ENCODE peak calls at places on chromosomes 2 and 18, in eight cellular contexts. One of them, this sample, is unnamed. For H3K27me3 and H3K4me1, the result is how much of the 10 kb centered on the place peaks cover.

GRCh38 chr2:124045906-124046305 is 20.8 kb downstream of the CNTNAP5 start:
- DNase-seq in neuronal stem cell: no peak
- DNase-seq in neural progenitor cell: no peak
- DNase-seq in GM23248: no peak
- DNase-seq in H9: no peak
- DNase-seq in prostate gland: no peak
- DNase-seq in astrocyte: no peak
- DNase-seq in upper lobe of right lung: no peak
- DNase-seq in this sample: no peak

GRCh38 chr2:60838481-60838880 is 42.9 kb upstream of the REL start:
- DNase-seq in neuronal stem cell: no peak
- DNase-seq in neural progenitor cell: no peak
- DNase-seq in GM23248: no peak
- DNase-seq in H9: no peak
- DNase-seq in prostate gland: no peak
- DNase-seq in astrocyte: no peak
- DNase-seq in upper lobe of right lung: no peak
- DNase-seq in this sample: no peak

GRCh38 chr2:188295067-188295685 is 3.5 kb downstream of the GULP1 start:
- DNase-seq in neuronal stem cell: no peak
- DNase-seq in neural progenitor cell: no peak
- DNase-seq in GM23248: no peak
- DNase-seq in H9: no peak
- DNase-seq in prostate gland: no peak
- DNase-seq in astrocyte: peak
- DNase-seq in upper lobe of right lung: no peak
- DNase-seq in this sample: no peak

GRCh38 chr2:9057939-9058761 is 54.7 kb upstream of the MBOAT2 start:
- DNase-seq in neuronal stem cell: no peak
- DNase-seq in neural progenitor cell: no peak
- DNase-seq in GM23248: peak
- DNase-seq in H9: no peak
- DNase-seq in prostate gland: no peak
- DNase-seq in astrocyte: peak
- DNase-seq in upper lobe of right lung: no peak
- DNase-seq in this sample: no peak

GRCh38 chr2:46847185-46847710 is 68.4 kb downstream of the MCFD2 start:
- DNase-seq in neuronal stem cell: no peak
- DNase-seq in neural progenitor cell: no peak
- DNase-seq in GM23248: peak
- DNase-seq in H9: no peak
- DNase-seq in prostate gland: peak
- DNase-seq in astrocyte: peak
- DNase-seq in upper lobe of right lung: peak
- DNase-seq in this sample: no peak

GRCh38 chr2:203804070-203804469 is 63.5 kb upstream of the CTLA4 start:
- DNase-seq in neuronal stem cell: no peak
- DNase-seq in neural progenitor cell: no peak
- DNase-seq in GM23248: peak
- DNase-seq in H9: no peak
- DNase-seq in prostate gland: no peak
- DNase-seq in astrocyte: peak
- DNase-seq in upper lobe of right lung: no peak
- DNase-seq in this sample: no peak

GRCh38 chr2:191946471-191947182 is 99.7 kb upstream of the CAVIN2 start:
- DNase-seq in neuronal stem cell: no peak
- DNase-seq in neural progenitor cell: no peak
- DNase-seq in GM23248: no peak
- DNase-seq in H9: no peak
- DNase-seq in prostate gland: no peak
- DNase-seq in astrocyte: no peak
- DNase-seq in upper lobe of right lung: no peak
- DNase-seq in this sample: no peak

GRCh38 chr2:190858817-190859216 is 21.8 kb upstream of the GLS start:
- DNase-seq in neuronal stem cell: no peak
- DNase-seq in neural progenitor cell: no peak
- DNase-seq in GM23248: peak
- DNase-seq in H9: no peak
- DNase-seq in prostate gland: no peak
- DNase-seq in astrocyte: peak
- DNase-seq in upper lobe of right lung: no peak
- DNase-seq in this sample: no peak

GRCh38 chr2:174174741-174175140 is 73.6 kb downstream of the OLA1 start:
- DNase-seq in neuronal stem cell: no peak
- DNase-seq in neural progenitor cell: no peak
- DNase-seq in GM23248: no peak
- DNase-seq in H9: no peak
- DNase-seq in prostate gland: no peak
- DNase-seq in astrocyte: no peak
- DNase-seq in upper lobe of right lung: no peak
- DNase-seq in this sample: no peak

GRCh38 chr18:51908598-51908944 is 431.4 kb upstream of the DCC start:
- DNase-seq in neuronal stem cell: no peak
- DNase-seq in neural progenitor cell: no peak
- DNase-seq in GM23248: no peak
- DNase-seq in H9: no peak
- DNase-seq in prostate gland: no peak
- DNase-seq in astrocyte: no peak
- DNase-seq in upper lobe of right lung: no peak
- DNase-seq in this sample: no peak

GRCh38 chr2:229220254-229220653 is 50.8 kb downstream of the PID1 start:
- DNase-seq in neuronal stem cell: no peak
- DNase-seq in neural progenitor cell: no peak
- DNase-seq in GM23248: peak
- DNase-seq in H9: no peak
- DNase-seq in prostate gland: no peak
- DNase-seq in astrocyte: no peak
- DNase-seq in upper lobe of right lung: no peak
- DNase-seq in this sample: no peak

GRCh38 chr2:191625016-191625415 is 52.9 kb upstream of the NABP1 start:
- DNase-seq in neuronal stem cell: no peak
- DNase-seq in neural progenitor cell: no peak
- DNase-seq in GM23248: no peak
- DNase-seq in H9: no peak
- DNase-seq in prostate gland: no peak
- DNase-seq in astrocyte: no peak
- DNase-seq in upper lobe of right lung: peak
- DNase-seq in this sample: no peak

GRCh38 chr18:29811519-29811918 is 1231.0 kb downstream of the DSC3 start:
- DNase-seq in neuronal stem cell: no peak
- DNase-seq in neural progenitor cell: no peak
- DNase-seq in GM23248: no peak
- DNase-seq in H9: no peak
- DNase-seq in prostate gland: no peak
- DNase-seq in astrocyte: no peak
- DNase-seq in upper lobe of right lung: peak
- DNase-seq in this sample: no peak

GRCh38 chr18:49814147-49814499 is 790 bp upstream of the ACAA2 start:
- DNase-seq in neuronal stem cell: peak
- DNase-seq in neural progenitor cell: peak
- DNase-seq in GM23248: peak
- DNase-seq in H9: peak
- DNase-seq in prostate gland: peak
- DNase-seq in astrocyte: peak
- DNase-seq in upper lobe of right lung: peak
- DNase-seq in this sample: no peak

GRCh38 chr2:128309341-128310093 is 9.2 kb downstream of the HS6ST1 start:
- DNase-seq in neuronal stem cell: peak
- DNase-seq in neural progenitor cell: peak
- DNase-seq in GM23248: no peak
- DNase-seq in H9: peak
- DNase-seq in prostate gland: no peak
- DNase-seq in astrocyte: peak
- DNase-seq in upper lobe of right lung: peak
- DNase-seq in this sample: no peak

GRCh38 chr2:232522855-232523681 is 2.9 kb downstream of the PRSS56 start:
- DNase-seq in neuronal stem cell: no peak
- DNase-seq in neural progenitor cell: no peak
- DNase-seq in GM23248: no peak
- DNase-seq in H9: no peak
- DNase-seq in prostate gland: no peak
- DNase-seq in astrocyte: no peak
- DNase-seq in upper lobe of right lung: no peak
- DNase-seq in this sample: no peak

GRCh38 chr2:232524771-232525170 is 1.2 kb upstream of the CHRND start:
- DNase-seq in neuronal stem cell: no peak
- DNase-seq in neural progenitor cell: no peak
- DNase-seq in GM23248: no peak
- DNase-seq in H9: no peak
- DNase-seq in prostate gland: no peak
- DNase-seq in astrocyte: no peak
- DNase-seq in upper lobe of right lung: no peak
- DNase-seq in this sample: no peak

GRCh38 chr2:232525199-232525598 is 761 bp upstream of the CHRND start:
- DNase-seq in neuronal stem cell: no peak
- DNase-seq in neural progenitor cell: no peak
- DNase-seq in GM23248: no peak
- DNase-seq in H9: no peak
- DNase-seq in prostate gland: no peak
- DNase-seq in astrocyte: no peak
- DNase-seq in upper lobe of right lung: no peak
- DNase-seq in this sample: no peak

GRCh38 chr2:232522014-232522854 is 2.0 kb downstream of the PRSS56 start:
- DNase-seq in neuronal stem cell: no peak
- DNase-seq in neural progenitor cell: peak
- DNase-seq in GM23248: peak
- DNase-seq in H9: peak
- DNase-seq in prostate gland: peak
- DNase-seq in astrocyte: no peak
- DNase-seq in upper lobe of right lung: peak
- DNase-seq in this sample: no peak

DNA sequence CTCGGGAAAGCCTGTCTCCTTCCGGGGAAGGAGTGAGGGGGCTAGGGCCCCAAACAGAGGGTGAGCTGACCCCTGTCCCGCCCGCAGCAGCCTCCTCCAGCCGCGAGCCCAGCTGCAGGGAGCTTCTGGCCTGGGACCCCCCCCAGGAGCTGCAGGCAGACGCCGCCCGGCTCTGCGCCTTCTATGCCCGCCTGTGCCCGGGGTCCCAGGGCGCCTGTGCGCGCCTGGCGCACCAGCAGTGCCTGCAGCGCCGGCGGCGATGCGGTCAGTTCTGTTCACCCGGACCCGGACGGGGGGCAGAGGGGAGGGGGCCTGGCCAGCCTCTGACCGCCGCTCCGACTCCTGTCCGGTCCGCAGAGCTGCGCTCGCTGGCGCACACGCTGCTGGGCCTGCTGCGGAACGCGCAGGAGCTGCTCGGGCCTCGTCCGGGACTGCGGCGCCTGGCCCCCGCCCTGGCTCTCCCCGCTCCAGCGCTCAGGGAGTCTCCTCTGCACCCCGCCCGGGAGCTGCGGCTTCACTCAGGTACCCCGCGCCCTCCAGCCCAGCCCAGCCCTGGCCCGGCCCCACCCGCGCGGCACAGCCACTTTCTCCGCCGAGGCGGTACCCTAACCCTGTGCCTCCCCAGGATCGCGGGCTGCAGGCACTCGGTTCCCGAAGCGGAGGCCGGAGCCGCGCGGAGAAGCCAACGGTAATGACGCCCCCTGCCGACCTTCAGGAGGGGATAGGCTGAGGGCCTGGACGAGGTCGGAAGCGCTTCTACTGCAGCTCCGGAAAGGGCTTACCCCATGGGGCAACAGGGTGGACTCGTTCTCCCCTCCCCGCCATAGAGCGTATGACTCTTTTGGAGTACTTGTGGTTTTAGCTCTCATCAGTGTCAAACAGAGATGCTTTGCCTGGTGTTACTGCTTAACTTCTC is 2.0 kb upstream of the CHRND start:
- DNase-seq in neuronal stem cell: peak
- DNase-seq in neural progenitor cell: peak
- DNase-seq in GM23248: peak
- DNase-seq in H9: peak
- DNase-seq in prostate gland: no peak
- DNase-seq in astrocyte: peak
- DNase-seq in upper lobe of right lung: no peak
- DNase-seq in this sample: no peak
- H3K27me3 ChIP-seq in neuronal stem cell: half or more
- H3K27me3 ChIP-seq in neural progenitor cell: half or more
- H3K27me3 ChIP-seq in GM23248: under half
- H3K27me3 ChIP-seq in H9: under half
- H3K27me3 ChIP-seq in prostate gland: under half
- H3K27me3 ChIP-seq in astrocyte: under half
- H3K27me3 ChIP-seq in upper lobe of right lung: half or more
- H3K27me3 ChIP-seq in this sample: under half

GRCh38 chr2:10252651-10253050 is 50.1 kb upstream of the HPCAL1 start:
- DNase-seq in neuronal stem cell: no peak
- DNase-seq in neural progenitor cell: no peak
- DNase-seq in GM23248: no peak
- DNase-seq in H9: no peak
- DNase-seq in prostate gland: no peak
- DNase-seq in astrocyte: no peak
- DNase-seq in upper lobe of right lung: peak
- DNase-seq in this sample: no peak
- H3K4me1 ChIP-seq in neuronal stem cell: under half
- H3K4me1 ChIP-seq in neural progenitor cell: under half
- H3K4me1 ChIP-seq in GM23248: under half
- H3K4me1 ChIP-seq in H9: under half
- H3K4me1 ChIP-seq in prostate gland: under half
- H3K4me1 ChIP-seq in astrocyte: under half
- H3K4me1 ChIP-seq in upper lobe of right lung: under half
- H3K4me1 ChIP-seq in this sample: under half

GRCh38 chr18:78980279-78980771 is 707 bp downstream of the SALL3 start:
- DNase-seq in neuronal stem cell: no peak
- DNase-seq in neural progenitor cell: no peak
- DNase-seq in GM23248: no peak
- DNase-seq in H9: no peak
- DNase-seq in prostate gland: no peak
- DNase-seq in astrocyte: no peak
- DNase-seq in upper lobe of right lung: no peak
- DNase-seq in this sample: no peak
- H3K27me3 ChIP-seq in neuronal stem cell: half or more
- H3K27me3 ChIP-seq in neural progenitor cell: half or more
- H3K27me3 ChIP-seq in GM23248: half or more
- H3K27me3 ChIP-seq in H9: under half
- H3K27me3 ChIP-seq in prostate gland: under half
- H3K27me3 ChIP-seq in astrocyte: half or more
- H3K27me3 ChIP-seq in upper lobe of right lung: half or more
- H3K27me3 ChIP-seq in this sample: under half

GRCh38 chr2:55843992-55844345 is 79.6 kb downstream of the EFEMP1 start:
- DNase-seq in neuronal stem cell: no peak
- DNase-seq in neural progenitor cell: no peak
- DNase-seq in GM23248: no peak
- DNase-seq in H9: no peak
- DNase-seq in prostate gland: no peak
- DNase-seq in astrocyte: no peak
- DNase-seq in upper lobe of right lung: no peak
- DNase-seq in this sample: no peak

GRCh38 chr2:55846426-55846825 is 77.2 kb downstream of the EFEMP1 start:
- DNase-seq in neuronal stem cell: no peak
- DNase-seq in neural progenitor cell: no peak
- DNase-seq in GM23248: no peak
- DNase-seq in H9: no peak
- DNase-seq in prostate gland: no peak
- DNase-seq in astrocyte: no peak
- DNase-seq in upper lobe of right lung: no peak
- DNase-seq in this sample: no peak

GRCh38 chr2:55840460-55840859 is 83.1 kb downstream of the EFEMP1 start:
- DNase-seq in neuronal stem cell: no peak
- DNase-seq in neural progenitor cell: no peak
- DNase-seq in GM23248: no peak
- DNase-seq in H9: no peak
- DNase-seq in prostate gland: no peak
- DNase-seq in astrocyte: no peak
- DNase-seq in upper lobe of right lung: no peak
- DNase-seq in this sample: no peak

GRCh38 chr2:55842009-55842408 is 81.6 kb downstream of the EFEMP1 start:
- DNase-seq in neuronal stem cell: no peak
- DNase-seq in neural progenitor cell: no peak
- DNase-seq in GM23248: peak
- DNase-seq in H9: no peak
- DNase-seq in prostate gland: no peak
- DNase-seq in astrocyte: peak
- DNase-seq in upper lobe of right lung: no peak
- DNase-seq in this sample: no peak

GRCh38 chr2:55843096-55843991 is 80.2 kb downstream of the EFEMP1 start:
- DNase-seq in neuronal stem cell: no peak
- DNase-seq in neural progenitor cell: no peak
- DNase-seq in GM23248: peak
- DNase-seq in H9: no peak
- DNase-seq in prostate gland: peak
- DNase-seq in astrocyte: peak
- DNase-seq in upper lobe of right lung: no peak
- DNase-seq in this sample: no peak
- H3K4me1 ChIP-seq in neuronal stem cell: under half
- H3K4me1 ChIP-seq in neural progenitor cell: under half
- H3K4me1 ChIP-seq in GM23248: under half
- H3K4me1 ChIP-seq in H9: under half
- H3K4me1 ChIP-seq in prostate gland: under half
- H3K4me1 ChIP-seq in astrocyte: under half
- H3K4me1 ChIP-seq in upper lobe of right lung: under half
- H3K4me1 ChIP-seq in this sample: under half

This sample was measured in vagina.